ENCODE peak calls at places on chromosomes 16 and 17, in four cellular contexts. U is endodermal cell, A is ovary, T is heart left ventricle. H is an unnamed sample.

GRCh38 chr17:82826211-82826610 is 13.6 kb downstream of the ZNF750 start:
- DNase-seq in U (no peak), A (no peak), T (no peak), H (no peak)

GRCh38 chr17:57747221-57748017 is 2.3 kb upstream of the CCDC182 start:
- DNase-seq in U (peak; percentile 78), A (peak; percentile 43), T (no peak), H (no peak)

GRCh38 chr17:48375356-48375755 is 54.7 kb downstream of the SKAP1 start:
- DNase-seq in U (no peak), A (no peak), T (no peak), H (no peak)

GRCh38 chr16:89490386-89491237 is at the start of gene ANKRD11:
- DNase-seq in U (peak; percentile 99), A (peak; percentile 99), T (peak; percentile 100), H (peak; percentile 100)

GRCh38 chr17:7852919-7853692 is 1.8 kb upstream of the TMEM88 start:
- DNase-seq in U (peak; percentile 81), A (peak; percentile 37), T (no peak), H (peak; percentile 51)

GRCh38 chr17:45954914-45955313 is 44.1 kb upstream of the STH start:
- DNase-seq in U (no peak), A (no peak), T (no peak), H (no peak)

GRCh38 chr17:14972844-14973243 is 292.3 kb downstream of the PMP22 start:
- DNase-seq in U (no peak), A (no peak), T (no peak), H (no peak)

GRCh38 chr17:57955183-57955952 is at the start of gene CUEDC1:
- DNase-seq in U (peak; percentile 93), A (peak; percentile 79), T (peak; percentile 88), H (peak; percentile 89)

GRCh38 chr17:42618442-42619150 is 9.1 kb downstream of the TUBG1 start:
- DNase-seq in U (peak; percentile 94), A (peak; percentile 20), T (peak; percentile 73), H (peak; percentile 52)

GRCh38 chr17:43755389-43755875 is 3.2 kb downstream of the SOST start:
- DNase-seq in U (peak; percentile 95), A (no peak), T (no peak), H (no peak)

GRCh38 chr17:19287651-19288050 is 50.5 kb downstream of the EPN2 start:
- DNase-seq in U (no peak), A (no peak), T (no peak), H (no peak)

GRCh38 chr17:75482098-75482943 is 25.9 kb downstream of the TMEM94 start:
- DNase-seq in U (no peak), A (no peak), T (peak; percentile 18), H (no peak)

GRCh38 chr17:75476274-75476673 is 19.8 kb downstream of the TMEM94 start:
- DNase-seq in U (no peak), A (peak; percentile 53), T (no peak), H (no peak)

GRCh38 chr16:79261461-79261860 is 339.1 kb downstream of the MAF start:
- DNase-seq in U (peak; percentile 89), A (no peak), T (peak; percentile 57), H (peak; percentile 64)

GRCh38 chr16:55955845-55956244 is 80.7 kb upstream of the CES5A start:
- DNase-seq in U (no peak), A (no peak), T (peak; percentile 93), H (no peak)

GRCh38 chr16:3282103-3282746 is 1.1 kb upstream of the ZNF263 start:
- DNase-seq in U (peak; percentile 90), A (no peak), T (no peak), H (no peak)

GRCh38 chr16:52561910-52562741 is 15.2 kb upstream of the TOX3 start:
- DNase-seq in U (peak; percentile 50), A (no peak), T (no peak), H (peak; percentile 54)

GRCh38 chr17:13480877-13481276 is 120.9 kb downstream of the HS3ST3A1 start:
- DNase-seq in U (no peak), A (no peak), T (no peak), H (no peak)

GRCh38 chr16:54940279-54940604 is 9.6 kb downstream of the IRX5 start:
- DNase-seq in U (no peak), A (no peak), T (no peak), H (no peak)

GRCh38 chr16:11170696-11171447 is 85.1 kb downstream of the SOCS1 start:
- DNase-seq in U (no peak), A (no peak), T (no peak), H (no peak)

GRCh38 chr17:66647391-66647983 is 187.4 kb upstream of the CACNG5 start:
- DNase-seq in U (no peak), A (no peak), T (no peak), H (no peak)

GRCh38 chr17:13727441-13728171 is 125.9 kb upstream of the HS3ST3A1 start:
- DNase-seq in U (no peak), A (no peak), T (no peak), H (no peak)

GRCh38 chr16:60392380-60392779 is 1643.9 kb downstream of the CDH8 start:
- DNase-seq in U (no peak), A (no peak), T (no peak), H (no peak)

GRCh38 chr17:1442187-1442586 is 13.8 kb downstream of the CRK start:
- DNase-seq in U (no peak), A (no peak), T (no peak), H (no peak)
- H3K27ac ChIP-seq in U (no peak overlapping the region), A (no peak overlapping the region), T (no peak overlapping the region), H (no peak overlapping the region)

GRCh38 chr16:81500833-81501521 is 56.4 kb downstream of the CMIP start:
- DNase-seq in U (no peak), A (no peak), T (peak; percentile 39), H (no peak)

GRCh38 chr16:81497690-81498089 is 53.1 kb downstream of the CMIP start:
- DNase-seq in U (no peak), A (no peak), T (peak; percentile 13), H (peak; percentile 79)

GRCh38 chr16:81496742-81497141 is 52.1 kb downstream of the CMIP start:
- DNase-seq in U (no peak), A (no peak), T (no peak), H (no peak)

GRCh38 chr16:81499576-81500380 is 55.2 kb downstream of the CMIP start:
- DNase-seq in U (no peak), A (no peak), T (no peak), H (no peak)

GRCh38 chr16:81498351-81498750 is 53.7 kb downstream of the CMIP start:
- DNase-seq in U (no peak), A (no peak), T (no peak), H (no peak)
- H3K4me1 ChIP-seq in U (no peaks in the 10 kb centered on the region), A (no peaks in the 10 kb centered on the region), T (peaks cover 52% of the 10 kb centered on the region), H (peaks cover 75% of the 10 kb centered on the region)

GRCh38 chr16:20844054-20844453 is 37.7 kb downstream of the REXO5 start:
- DNase-seq in U (no peak), A (no peak), T (no peak), H (no peak)
- H3K4me3 ChIP-seq in U (no peak overlapping the region), A (no peak overlapping the region), T (no peak overlapping the region), H (no peak overlapping the region)

DNA sequence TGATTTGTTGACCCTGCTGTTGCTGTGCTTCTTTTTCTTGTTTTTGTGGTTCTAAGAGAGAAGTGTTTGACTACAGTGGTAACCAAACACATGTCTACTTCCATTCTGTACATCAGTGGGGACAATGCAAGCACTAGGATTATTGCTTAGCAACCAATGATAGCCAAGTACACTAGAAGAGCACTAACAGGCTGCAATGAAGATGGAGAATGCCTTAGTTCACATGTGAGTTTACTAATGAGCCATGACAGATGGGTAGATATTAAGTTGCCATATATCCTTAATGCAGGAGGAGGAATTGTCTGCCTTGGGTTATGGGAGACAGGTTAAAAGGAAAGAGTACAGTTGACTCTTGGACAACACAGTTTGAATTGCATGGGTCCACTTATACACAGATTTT is 8.3 kb downstream of the EFCAB5 start:
- DNase-seq in U (no peak), A (no peak), T (no peak), H (no peak)
- H3K27ac ChIP-seq in U (peak overlapping the region; percentile 49), A (no peak overlapping the region), T (no peak overlapping the region), H (no peak overlapping the region)

GRCh38 chr17:73288534-73289302 is 23.1 kb downstream of the CDC42EP4 start:
- DNase-seq in U (no peak), A (peak; percentile 56), T (peak; percentile 89), H (peak; percentile 64)
- H3K4me1 ChIP-seq in U (peaks cover 34% of the 10 kb centered on the region), A (peaks cover 74% of the 10 kb centered on the region), T (peaks cover 88% of the 10 kb centered on the region), H (peaks cover 72% of the 10 kb centered on the region)

DNA sequence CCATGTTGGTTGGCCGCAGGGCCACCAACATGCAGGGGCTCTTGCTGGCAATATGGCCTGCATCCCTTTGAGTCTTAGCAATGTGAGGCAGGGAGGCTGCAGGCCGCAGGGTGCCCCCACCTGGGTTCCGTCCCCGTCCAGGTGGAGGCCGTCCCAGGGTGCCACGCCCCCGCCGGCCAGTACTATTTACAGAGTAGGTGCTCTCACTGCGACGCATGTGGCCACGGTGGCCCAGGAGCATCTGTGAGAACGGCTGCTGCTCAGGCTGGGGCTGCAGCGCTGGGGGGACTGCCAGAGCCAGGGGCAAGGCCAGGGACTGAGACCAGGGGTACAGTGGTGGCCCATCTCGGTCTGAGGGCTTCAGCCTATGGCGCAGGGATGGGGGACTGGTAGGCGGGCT is 3.6 kb downstream of the MATCAP1 start:
- DNase-seq in U (no peak), A (no peak), T (no peak), H (no peak)
- H3K4me3 ChIP-seq in U (no peak overlapping the region), A (no peak overlapping the region), T (no peak overlapping the region), H (no peak overlapping the region)

GRCh38 chr16:86403541-86404163 is 106.7 kb upstream of the FOXF1 start:
- DNase-seq in U (no peak), A (no peak), T (no peak), H (no peak)

GRCh38 chr16:86401119-86401518 is 109.2 kb upstream of the FOXF1 start:
- DNase-seq in U (no peak), A (no peak), T (no peak), H (no peak)

GRCh38 chr16:86405319-86405718 is 105.0 kb upstream of the FOXF1 start:
- DNase-seq in U (no peak), A (no peak), T (no peak), H (no peak)

GRCh38 chr16:86404678-86405077 is 105.6 kb upstream of the FOXF1 start:
- DNase-seq in U (no peak), A (no peak), T (no peak), H (no peak)

DNA sequence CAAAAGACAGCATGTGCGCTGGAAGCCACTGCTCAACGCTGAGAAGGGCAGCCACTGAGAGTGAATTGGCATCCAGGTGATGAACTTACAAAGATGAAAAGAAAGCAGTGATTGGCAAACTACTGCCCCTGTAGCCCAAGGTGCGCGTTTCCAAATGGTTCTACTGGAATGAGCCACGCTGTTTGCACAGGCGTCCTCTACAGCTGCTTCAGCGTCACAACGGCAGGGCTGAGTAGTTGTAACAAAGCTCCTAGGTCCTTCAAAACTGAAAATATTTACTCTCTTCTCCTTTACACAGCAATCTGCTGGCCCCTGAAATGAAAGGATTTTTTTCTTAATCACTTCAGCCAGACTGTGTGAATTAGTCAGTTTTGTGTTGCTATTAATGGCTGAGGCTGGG is 107.3 kb upstream of the FOXF1 start:
- DNase-seq in U (no peak), A (no peak), T (no peak), H (peak; percentile 70)
- H3K27ac ChIP-seq in U (no peak overlapping the region), A (no peak overlapping the region), T (no peak overlapping the region), H (no peak overlapping the region)